ENCODE peak calls at places on chromosome 4, in ten cellular contexts. One of them, this sample, is unnamed.

GRCh38 chr4:77593101-77593500 is 12.5 kb upstream of the CXCL13 start:
- DNase-seq in testis: no peak
- DNase-seq in AG04449: no peak
- DNase-seq in cardiac fibroblast: no peak
- DNase-seq in mucosa of descending colon: no peak
- DNase-seq in tibial artery: no peak
- DNase-seq in psoas muscle: no peak
- DNase-seq in AG09309: no peak
- DNase-seq in mammary epithelial cell: no peak
- DNase-seq in cardiac muscle cell: no peak
- DNase-seq in this sample: no peak

GRCh38 chr4:114464873-114465272 is 133.7 kb upstream of the UGT8 start:
- DNase-seq in testis: no peak
- DNase-seq in AG04449: no peak
- DNase-seq in cardiac fibroblast: no peak
- DNase-seq in mucosa of descending colon: no peak
- DNase-seq in tibial artery: no peak
- DNase-seq in psoas muscle: no peak
- DNase-seq in AG09309: no peak
- DNase-seq in mammary epithelial cell: no peak
- DNase-seq in cardiac muscle cell: no peak
- DNase-seq in this sample: no peak

GRCh38 chr4:100009490-100009889 is 59.4 kb upstream of the H2AZ1 start:
- DNase-seq in testis: no peak
- DNase-seq in AG04449: no peak
- DNase-seq in cardiac fibroblast: no peak
- DNase-seq in mucosa of descending colon: no peak
- DNase-seq in tibial artery: no peak
- DNase-seq in psoas muscle: no peak
- DNase-seq in AG09309: no peak
- DNase-seq in mammary epithelial cell: no peak
- DNase-seq in cardiac muscle cell: no peak
- DNase-seq in this sample: no peak

GRCh38 chr4:76166480-76166879 is 18.3 kb upstream of the NUP54 start:
- DNase-seq in testis: no peak
- DNase-seq in AG04449: no peak
- DNase-seq in cardiac fibroblast: no peak
- DNase-seq in mucosa of descending colon: no peak
- DNase-seq in tibial artery: no peak
- DNase-seq in psoas muscle: no peak
- DNase-seq in AG09309: no peak
- DNase-seq in mammary epithelial cell: no peak
- DNase-seq in cardiac muscle cell: no peak
- DNase-seq in this sample: no peak

GRCh38 chr4:81084624-81085023 is 54.1 kb downstream of the BMP3 start:
- DNase-seq in testis: no peak
- DNase-seq in AG04449: no peak
- DNase-seq in cardiac fibroblast: no peak
- DNase-seq in mucosa of descending colon: no peak
- DNase-seq in tibial artery: no peak
- DNase-seq in psoas muscle: no peak
- DNase-seq in AG09309: no peak
- DNase-seq in mammary epithelial cell: no peak
- DNase-seq in cardiac muscle cell: peak
- DNase-seq in this sample: peak

GRCh38 chr4:6574747-6575502 is at the start of gene MAN2B2:
- DNase-seq in testis: peak
- DNase-seq in AG04449: no peak
- DNase-seq in cardiac fibroblast: peak
- DNase-seq in mucosa of descending colon: peak
- DNase-seq in tibial artery: peak
- DNase-seq in psoas muscle: peak
- DNase-seq in AG09309: peak
- DNase-seq in mammary epithelial cell: peak
- DNase-seq in cardiac muscle cell: peak
- DNase-seq in this sample: peak

GRCh38 chr4:103075894-103076776 is at the start of gene SLC9B2:
- DNase-seq in testis: peak
- DNase-seq in AG04449: no peak
- DNase-seq in cardiac fibroblast: peak
- DNase-seq in mucosa of descending colon: peak
- DNase-seq in tibial artery: peak
- DNase-seq in psoas muscle: peak
- DNase-seq in AG09309: no peak
- DNase-seq in mammary epithelial cell: peak
- DNase-seq in cardiac muscle cell: peak
- DNase-seq in this sample: peak

GRCh38 chr4:176404591-176404990 is 84.8 kb downstream of the SPCS3 start:
- DNase-seq in testis: no peak
- DNase-seq in AG04449: no peak
- DNase-seq in cardiac fibroblast: peak
- DNase-seq in mucosa of descending colon: no peak
- DNase-seq in tibial artery: no peak
- DNase-seq in psoas muscle: no peak
- DNase-seq in AG09309: peak
- DNase-seq in mammary epithelial cell: peak
- DNase-seq in cardiac muscle cell: no peak
- DNase-seq in this sample: peak

GRCh38 chr4:146059153-146059552 is 116.4 kb upstream of the LSM6 start:
- DNase-seq in testis: no peak
- DNase-seq in AG04449: no peak
- DNase-seq in cardiac fibroblast: no peak
- DNase-seq in mucosa of descending colon: no peak
- DNase-seq in tibial artery: no peak
- DNase-seq in psoas muscle: no peak
- DNase-seq in AG09309: no peak
- DNase-seq in mammary epithelial cell: no peak
- DNase-seq in cardiac muscle cell: no peak
- DNase-seq in this sample: no peak

GRCh38 chr4:7217453-7218310 is 25.3 kb downstream of the SORCS2 start:
- DNase-seq in testis: no peak
- DNase-seq in AG04449: no peak
- DNase-seq in cardiac fibroblast: no peak
- DNase-seq in mucosa of descending colon: no peak
- DNase-seq in tibial artery: no peak
- DNase-seq in psoas muscle: no peak
- DNase-seq in AG09309: no peak
- DNase-seq in mammary epithelial cell: peak
- DNase-seq in cardiac muscle cell: peak
- DNase-seq in this sample: peak

GRCh38 chr4:53777244-53777984 is 186.1 kb upstream of the LNX1 start:
- DNase-seq in testis: no peak
- DNase-seq in AG04449: no peak
- DNase-seq in cardiac fibroblast: peak
- DNase-seq in mucosa of descending colon: no peak
- DNase-seq in tibial artery: no peak
- DNase-seq in psoas muscle: no peak
- DNase-seq in AG09309: peak
- DNase-seq in mammary epithelial cell: peak
- DNase-seq in cardiac muscle cell: peak
- DNase-seq in this sample: peak

GRCh38 chr4:125187621-125188176 is 127.1 kb upstream of the FAT4 start:
- DNase-seq in testis: peak
- DNase-seq in AG04449: no peak
- DNase-seq in cardiac fibroblast: peak
- DNase-seq in mucosa of descending colon: no peak
- DNase-seq in tibial artery: no peak
- DNase-seq in psoas muscle: no peak
- DNase-seq in AG09309: peak
- DNase-seq in mammary epithelial cell: peak
- DNase-seq in cardiac muscle cell: peak
- DNase-seq in this sample: no peak

GRCh38 chr4:15684498-15684897 is 2.9 kb downstream of the FAM200B start:
- DNase-seq in testis: no peak
- DNase-seq in AG04449: no peak
- DNase-seq in cardiac fibroblast: no peak
- DNase-seq in mucosa of descending colon: no peak
- DNase-seq in tibial artery: no peak
- DNase-seq in psoas muscle: no peak
- DNase-seq in AG09309: no peak
- DNase-seq in mammary epithelial cell: no peak
- DNase-seq in cardiac muscle cell: no peak
- DNase-seq in this sample: no peak
- H3K4me3 ChIP-seq in testis: no peak
- H3K4me3 ChIP-seq in AG04449: no peak
- H3K4me3 ChIP-seq in cardiac fibroblast: no peak
- H3K4me3 ChIP-seq in mucosa of descending colon: no peak
- H3K4me3 ChIP-seq in tibial artery: no peak
- H3K4me3 ChIP-seq in psoas muscle: no peak
- H3K4me3 ChIP-seq in AG09309: no peak
- H3K4me3 ChIP-seq in mammary epithelial cell: no peak
- H3K4me3 ChIP-seq in cardiac muscle cell: no peak
- H3K4me3 ChIP-seq in this sample: no peak

DNA sequence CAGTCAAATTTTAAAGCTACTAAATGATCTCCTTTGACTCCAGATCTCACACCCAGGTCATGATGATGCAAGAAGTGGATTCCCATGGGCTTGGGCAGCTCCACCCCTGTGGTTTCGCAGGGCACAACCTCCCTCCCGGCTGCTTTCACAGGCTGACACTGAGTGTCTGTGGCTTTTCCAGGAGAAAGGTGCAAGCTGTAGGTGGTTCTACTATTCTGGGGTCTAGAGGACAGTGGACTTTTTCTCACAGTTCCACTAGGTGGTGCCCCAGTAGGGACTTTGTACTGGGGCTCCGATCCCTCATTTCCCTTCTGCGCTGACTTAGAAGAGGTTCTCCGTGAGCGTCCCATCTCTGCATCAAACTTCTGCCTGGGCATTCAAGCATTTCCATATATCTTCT is 845.2 kb downstream of the PCDH18 start:
- DNase-seq in testis: no peak
- DNase-seq in AG04449: no peak
- DNase-seq in cardiac fibroblast: peak
- DNase-seq in mucosa of descending colon: no peak
- DNase-seq in tibial artery: no peak
- DNase-seq in psoas muscle: no peak
- DNase-seq in AG09309: no peak
- DNase-seq in mammary epithelial cell: no peak
- DNase-seq in cardiac muscle cell: peak
- DNase-seq in this sample: no peak
- TF ChIP-seq CTCF in testis: no peak
- TF ChIP-seq CTCF in AG04449: no peak
- TF ChIP-seq CTCF in cardiac fibroblast: peak
- TF ChIP-seq CTCF in mucosa of descending colon: no peak
- TF ChIP-seq CTCF in tibial artery: no peak
- TF ChIP-seq CTCF in psoas muscle: no peak
- TF ChIP-seq CTCF in AG09309: no peak
- TF ChIP-seq CTCF in mammary epithelial cell: no peak
- TF ChIP-seq CTCF in cardiac muscle cell: peak
- TF ChIP-seq CTCF in this sample: peak

DNA sequence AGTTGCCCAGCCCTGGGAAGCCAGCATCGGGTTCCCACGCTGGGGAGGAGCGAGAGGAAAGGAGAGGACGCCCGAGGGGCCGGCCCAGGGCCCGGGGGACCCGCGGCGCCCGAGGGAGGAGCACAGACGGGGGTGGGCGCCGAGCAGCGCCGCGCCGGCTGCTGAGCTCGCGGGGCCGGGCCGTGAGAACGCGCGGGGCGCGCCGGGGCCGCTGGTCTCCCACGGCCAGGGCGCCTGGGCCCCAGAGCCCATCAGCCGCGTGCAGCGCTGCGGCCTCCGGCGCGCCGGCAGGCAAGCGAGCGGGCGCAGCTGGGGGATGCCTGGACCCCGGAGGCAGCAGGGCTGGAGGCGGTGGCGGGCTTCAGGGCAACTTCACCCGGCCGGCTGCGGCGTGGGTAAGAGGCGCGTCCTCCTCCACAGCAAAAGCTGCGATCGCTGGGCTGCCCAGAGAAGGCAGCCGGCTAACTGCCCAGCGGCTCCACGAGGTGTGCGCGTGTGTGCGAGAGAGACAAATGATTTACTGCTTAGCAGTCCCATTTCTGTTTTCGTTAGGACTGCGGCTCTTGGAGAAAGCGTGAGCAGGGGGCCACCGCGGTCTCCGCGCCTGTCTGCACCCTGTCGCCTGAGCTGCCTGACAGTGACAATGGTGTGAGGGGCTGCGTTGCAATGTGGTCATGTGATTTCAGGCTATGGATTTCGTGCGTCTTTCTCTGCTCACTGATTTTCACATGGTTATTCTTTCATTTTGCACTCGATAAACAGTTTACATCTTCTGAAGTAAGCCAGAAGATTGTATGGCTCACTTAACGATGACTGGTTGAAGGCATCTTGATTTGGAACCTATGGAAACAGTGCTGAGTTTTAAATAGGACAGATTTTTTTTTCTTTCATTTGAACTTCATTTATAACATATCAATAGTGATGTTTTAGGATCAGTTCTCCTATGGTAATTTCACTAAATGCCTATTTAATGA is 1.2 kb downstream of the GUCY1A1 start:
- DNase-seq in testis: peak
- DNase-seq in AG04449: no peak
- DNase-seq in cardiac fibroblast: peak
- DNase-seq in mucosa of descending colon: peak
- DNase-seq in tibial artery: peak
- DNase-seq in psoas muscle: peak
- DNase-seq in AG09309: no peak
- DNase-seq in mammary epithelial cell: peak
- DNase-seq in cardiac muscle cell: peak
- DNase-seq in this sample: peak
- H3K4me3 ChIP-seq in testis: peak
- H3K4me3 ChIP-seq in AG04449: peak
- H3K4me3 ChIP-seq in cardiac fibroblast: peak
- H3K4me3 ChIP-seq in mucosa of descending colon: peak
- H3K4me3 ChIP-seq in tibial artery: peak
- H3K4me3 ChIP-seq in psoas muscle: peak
- H3K4me3 ChIP-seq in AG09309: peak
- H3K4me3 ChIP-seq in mammary epithelial cell: peak
- H3K4me3 ChIP-seq in cardiac muscle cell: peak
- H3K4me3 ChIP-seq in this sample: peak

GRCh38 chr4:33381806-33382205 is 2661.6 kb downstream of the PCDH7 start:
- DNase-seq in testis: no peak
- DNase-seq in AG04449: no peak
- DNase-seq in cardiac fibroblast: no peak
- DNase-seq in mucosa of descending colon: no peak
- DNase-seq in tibial artery: no peak
- DNase-seq in psoas muscle: no peak
- DNase-seq in AG09309: no peak
- DNase-seq in mammary epithelial cell: no peak
- DNase-seq in cardiac muscle cell: no peak
- DNase-seq in this sample: no peak

GRCh38 chr4:33390977-33391376 is 2670.8 kb downstream of the PCDH7 start:
- DNase-seq in testis: no peak
- DNase-seq in AG04449: no peak
- DNase-seq in cardiac fibroblast: no peak
- DNase-seq in mucosa of descending colon: no peak
- DNase-seq in tibial artery: no peak
- DNase-seq in psoas muscle: no peak
- DNase-seq in AG09309: no peak
- DNase-seq in mammary epithelial cell: no peak
- DNase-seq in cardiac muscle cell: no peak
- DNase-seq in this sample: no peak

DNA sequence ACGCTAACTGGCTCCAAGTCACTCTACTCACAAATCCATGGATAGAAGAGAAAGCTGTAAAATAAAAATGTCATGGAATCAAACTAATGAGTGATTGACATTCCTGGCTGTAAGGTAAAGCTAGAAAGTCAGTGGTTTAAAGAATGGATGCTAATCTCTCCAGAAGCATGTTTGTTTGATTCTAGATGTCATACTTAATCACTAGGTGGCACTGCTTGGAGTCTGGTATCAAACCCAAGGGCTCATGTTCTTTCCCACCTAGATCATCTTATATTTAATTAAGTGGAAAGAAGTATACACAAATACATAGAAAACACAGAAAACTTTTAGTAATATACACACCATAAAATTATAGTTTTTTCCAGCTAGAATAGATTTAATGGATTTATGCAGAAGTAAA is 2666.6 kb downstream of the PCDH7 start:
- DNase-seq in testis: no peak
- DNase-seq in AG04449: no peak
- DNase-seq in cardiac fibroblast: peak
- DNase-seq in mucosa of descending colon: no peak
- DNase-seq in tibial artery: no peak
- DNase-seq in psoas muscle: no peak
- DNase-seq in AG09309: no peak
- DNase-seq in mammary epithelial cell: no peak
- DNase-seq in cardiac muscle cell: peak
- DNase-seq in this sample: peak
- TF ChIP-seq CTCF in testis: no peak
- TF ChIP-seq CTCF in AG04449: no peak
- TF ChIP-seq CTCF in cardiac fibroblast: no peak
- TF ChIP-seq CTCF in mucosa of descending colon: no peak
- TF ChIP-seq CTCF in tibial artery: no peak
- TF ChIP-seq CTCF in psoas muscle: no peak
- TF ChIP-seq CTCF in AG09309: peak
- TF ChIP-seq CTCF in mammary epithelial cell: no peak
- TF ChIP-seq CTCF in cardiac muscle cell: peak
- TF ChIP-seq CTCF in this sample: peak

This sample was measured in fibroblast of pulmonary artery.